ENCODE peak calls at places on chromosome 22, in six cellular contexts. K, S, R, E, W and J are unnamed samples.

GRCh38 chr22:36368359-36368983 is 19.3 kb downstream of the MYH9 start:
- DNase-seq in R (no peak), K (peak; percentile 66), S (no peak), W (peak; percentile 77), E (peak; percentile 91), J (peak; percentile 56)

GRCh38 chr22:23403720-23404688 is 176.1 kb downstream of the IGLL1 start:
- DNase-seq in S (peak; percentile 52), W (no peak), K (peak; percentile 43), E (no peak), R (peak; percentile 22), J (no peak)

GRCh38 chr22:24302591-24302990 is 32.0 kb downstream of the SPECC1L start:
- DNase-seq in E (no peak), K (no peak), W (no peak), R (no peak), S (no peak), J (peak; percentile 13)

GRCh38 chr22:46043816-46044717 is 67.1 kb upstream of the WNT7B start:
- DNase-seq in E (no peak), S (peak; percentile 78), R (no peak), W (no peak), K (peak; percentile 59), J (peak; percentile 49)

GRCh38 chr22:36606114-36606513 is 77.1 kb upstream of the EIF3D start:
- DNase-seq in E (no peak), S (no peak), K (peak; percentile 36), R (no peak), W (no peak), J (no peak)

GRCh38 chr22:46115388-46115678 is 35.0 kb upstream of the PPARA start:
- DNase-seq in E (no peak), K (no peak), R (no peak), S (no peak), W (no peak), J (no peak)

GRCh38 chr22:31441652-31442051 is 42.2 kb downstream of the DRG1 start:
- DNase-seq in S (no peak), R (no peak), K (no peak), W (no peak), E (no peak), J (no peak)

GRCh38 chr22:33969052-33969451 is 48.8 kb upstream of the LARGE1 start:
- DNase-seq in K (no peak), S (no peak), E (no peak), W (no peak), R (no peak), J (no peak)

GRCh38 chr22:16954060-16954403 is 54.0 kb downstream of the GAB4 start:
- DNase-seq in R (no peak), S (no peak), W (no peak), K (no peak), E (no peak), J (no peak)

GRCh38 chr22:29022101-29022817 is 39.4 kb downstream of the C22orf31 start:
- DNase-seq in S (no peak), W (no peak), K (no peak), R (no peak), E (no peak), J (no peak)

GRCh38 chr22:37983860-37984791 is at the start of gene SOX10:
- DNase-seq in R (no peak), K (no peak), W (no peak), E (no peak), S (no peak), J (no peak)

GRCh38 chr22:48259991-48260670 is 1497.7 kb downstream of the TBC1D22A start:
- DNase-seq in W (no peak), E (no peak), S (no peak), K (no peak), R (no peak), J (no peak)
- H3K9me3 ChIP-seq in W (no peaks in the 10 kb centered on the region), E (no peaks in the 10 kb centered on the region), S (no peaks in the 10 kb centered on the region), K (no peaks in the 10 kb centered on the region), R (no peaks in the 10 kb centered on the region), J (no peaks in the 10 kb centered on the region)

DNA sequence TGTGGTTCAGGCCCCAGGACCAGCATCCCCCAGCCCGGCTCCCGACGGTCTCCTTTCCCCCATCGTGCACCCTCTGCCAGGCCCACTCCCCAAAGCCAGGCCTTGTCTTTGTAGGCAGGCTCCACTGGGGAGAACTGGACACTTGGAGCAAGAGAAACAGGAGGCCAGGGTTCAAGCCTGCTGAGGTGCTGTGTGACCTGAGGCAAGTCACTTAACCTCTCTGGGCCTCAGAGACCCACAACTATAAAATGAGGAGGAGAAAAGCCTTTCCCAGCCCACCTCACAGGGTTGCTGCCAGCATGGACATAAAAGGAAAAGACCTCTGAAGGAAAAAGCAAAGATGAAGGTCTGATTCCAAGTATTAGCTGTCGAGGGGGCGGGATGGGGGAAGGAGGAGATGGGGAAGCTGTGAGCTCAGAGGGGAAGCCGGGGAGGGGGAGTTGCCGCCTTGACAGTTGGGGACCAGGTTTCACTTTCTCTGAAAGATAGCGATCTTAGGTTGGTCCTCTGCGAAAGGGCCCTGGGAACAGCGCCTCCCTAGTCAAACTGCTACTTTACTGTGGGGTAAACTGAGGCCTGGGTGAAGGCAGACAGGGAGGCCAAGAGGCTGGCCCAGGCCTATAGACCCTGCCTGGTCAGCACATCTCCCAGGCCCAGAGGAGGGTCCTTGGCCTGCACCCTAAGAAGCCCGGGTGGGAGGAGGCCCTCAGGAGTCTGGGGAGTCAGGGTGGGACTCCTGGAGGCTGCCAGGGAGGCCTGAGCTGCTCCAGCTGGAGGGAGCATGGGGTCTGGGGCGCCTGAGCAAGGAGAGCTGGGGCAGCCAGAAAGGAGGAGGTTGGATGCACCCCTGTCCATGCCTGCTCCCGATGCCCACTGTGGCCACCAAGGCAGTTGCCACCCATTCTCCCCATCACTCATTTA is 991 bp upstream of the OSM start:
- DNase-seq in W (no peak), K (no peak), R (no peak), E (no peak), S (no peak), J (no peak)
- H3K27ac ChIP-seq in W (no peak overlapping the region), K (peak overlapping the region; percentile 83), R (no peak overlapping the region), E (no peak overlapping the region), S (no peak overlapping the region), J (no peak overlapping the region)

DNA sequence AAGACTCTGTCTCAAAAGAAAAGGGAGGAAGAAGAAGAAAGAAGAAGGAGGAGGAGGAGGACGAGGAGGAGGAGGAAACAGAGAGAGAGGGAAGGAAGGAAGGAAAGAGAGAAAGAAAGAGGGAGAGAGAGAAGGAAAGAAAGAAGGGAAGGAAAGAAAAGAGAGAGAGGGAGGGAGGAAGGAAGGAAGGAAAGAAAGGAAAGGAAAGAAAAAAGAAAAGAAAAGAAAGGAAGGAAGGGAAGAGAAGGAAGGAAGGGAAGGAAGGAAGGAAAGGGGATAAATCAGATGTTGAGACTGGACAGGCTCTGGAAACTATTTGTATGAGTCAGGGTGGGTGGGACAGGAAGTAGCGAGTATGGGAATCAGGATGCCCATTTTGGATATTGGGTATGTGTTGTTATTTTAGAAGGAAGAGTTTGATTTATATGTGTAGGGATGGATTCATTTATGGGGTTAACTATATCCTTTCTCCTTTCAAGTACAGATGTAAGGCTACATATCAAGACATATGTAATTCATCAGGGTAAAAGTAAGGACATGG is 6.0 kb upstream of the RPL3 start:
- DNase-seq in S (no peak), K (no peak), R (no peak), E (no peak), W (no peak), J (no peak)
- H3K9me3 ChIP-seq in S (no peaks in the 10 kb centered on the region), K (no peaks in the 10 kb centered on the region), R (no peaks in the 10 kb centered on the region), E (no peaks in the 10 kb centered on the region), W (no peaks in the 10 kb centered on the region), J (no peaks in the 10 kb centered on the region)

DNA sequence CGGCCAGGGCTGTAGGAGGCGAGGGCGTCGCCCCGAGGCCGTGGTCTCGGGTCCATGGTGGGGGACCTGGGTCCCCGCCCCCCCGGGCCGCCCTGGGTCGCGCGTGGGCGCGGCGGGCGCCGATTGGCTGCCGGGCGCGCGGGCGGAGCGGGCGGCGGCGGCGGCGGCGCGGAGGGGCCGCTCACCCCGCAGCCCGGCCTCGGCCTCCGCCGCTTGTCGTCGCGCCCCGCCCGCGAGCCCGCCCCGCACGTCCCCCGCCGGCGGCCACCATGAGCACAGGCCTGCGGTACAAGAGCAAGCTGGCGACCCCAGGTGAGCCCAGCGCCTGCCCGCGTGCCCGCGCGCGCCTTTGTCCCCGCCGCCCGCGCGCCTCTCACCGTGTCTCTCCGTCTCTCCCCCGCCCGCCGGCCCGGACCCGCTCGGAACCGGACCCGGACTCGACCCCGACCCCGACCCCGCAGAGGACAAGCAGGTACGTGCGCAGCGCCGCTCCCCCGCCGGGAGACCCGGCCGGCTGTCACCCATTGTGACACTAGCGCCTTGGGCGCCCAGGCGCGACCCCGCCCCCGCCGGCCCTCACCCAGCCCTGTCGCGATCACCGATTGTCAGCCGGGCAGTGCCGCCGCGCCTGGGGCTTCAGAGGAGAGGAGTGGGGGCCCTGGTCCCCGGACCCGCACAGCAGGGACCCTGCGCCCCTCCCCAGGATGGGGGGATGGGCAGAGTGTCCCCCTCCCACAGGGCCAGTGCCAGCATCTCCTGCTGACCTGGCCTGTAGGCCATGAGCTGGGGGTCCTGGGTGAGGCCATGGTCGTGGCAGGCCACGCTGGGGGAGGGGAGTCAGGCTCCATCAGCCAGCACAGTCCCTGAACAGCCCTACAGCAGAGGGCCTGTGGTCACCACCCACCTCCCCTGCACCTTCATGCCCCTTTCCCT is at the start of gene SEPTIN5:
- DNase-seq in R (no peak), E (no peak), W (peak; percentile 99), S (no peak), K (no peak), J (no peak)
- H3K27ac ChIP-seq in R (peak within 1 kb of the TSS; percentile 26), E (no peak within 1 kb of the TSS), W (no peak within 1 kb of the TSS), S (peak within 1 kb of the TSS; percentile 26), K (no peak within 1 kb of the TSS), J (no peak within 1 kb of the TSS)

GRCh38 chr22:47411006-47411405 is 648.6 kb downstream of the TBC1D22A start:
- DNase-seq in W (no peak), K (peak; percentile 3), R (no peak), S (no peak), E (no peak), J (no peak)
- H3K9me3 ChIP-seq in W (no peaks in the 10 kb centered on the region), K (no peaks in the 10 kb centered on the region), R (no peaks in the 10 kb centered on the region), S (no peaks in the 10 kb centered on the region), E (no peaks in the 10 kb centered on the region), J (no peaks in the 10 kb centered on the region)

GRCh38 chr22:43823353-43823908 is 11.3 kb upstream of the EFCAB6 start:
- DNase-seq in K (peak; percentile 44), E (no peak), S (peak; percentile 38), R (no peak), W (no peak), J (peak; percentile 76)
- H3K27ac ChIP-seq in K (no peak overlapping the region), E (no peak overlapping the region), S (no peak overlapping the region), R (no peak overlapping the region), W (no peak overlapping the region), J (no peak overlapping the region)